ENCODE peak calls at places on chromosomes 16 and 17, in nine cellular contexts. One of them, this sample, is unnamed.

GRCh38 chr16:53207810-53208752 is 153.3 kb downstream of the CHD9 start:
- DNase-seq in choroid plexus epithelial cell: peak
- DNase-seq in smooth muscle cell of the brain vasculature: peak
- DNase-seq in heart right ventricle: peak
- DNase-seq in thoracic aorta: no peak
- DNase-seq in A549: peak
- DNase-seq in H1: peak
- DNase-seq in GM12878: peak
- DNase-seq in MG63: peak
- DNase-seq in this sample: no peak

GRCh38 chr17:48545539-48545938 is 630 bp upstream of the HOXB2 start:
- DNase-seq in choroid plexus epithelial cell: no peak
- DNase-seq in smooth muscle cell of the brain vasculature: no peak
- DNase-seq in heart right ventricle: no peak
- DNase-seq in thoracic aorta: no peak
- DNase-seq in A549: no peak
- DNase-seq in H1: no peak
- DNase-seq in GM12878: no peak
- DNase-seq in MG63: no peak
- DNase-seq in this sample: no peak

GRCh38 chr17:521561-522325 is 169.1 kb upstream of the RPH3AL start:
- DNase-seq in choroid plexus epithelial cell: peak
- DNase-seq in smooth muscle cell of the brain vasculature: no peak
- DNase-seq in heart right ventricle: no peak
- DNase-seq in thoracic aorta: no peak
- DNase-seq in A549: no peak
- DNase-seq in H1: no peak
- DNase-seq in GM12878: no peak
- DNase-seq in MG63: no peak
- DNase-seq in this sample: no peak

GRCh38 chr17:58289869-58290268 is 9.1 kb upstream of the MPO start:
- DNase-seq in choroid plexus epithelial cell: no peak
- DNase-seq in smooth muscle cell of the brain vasculature: no peak
- DNase-seq in heart right ventricle: no peak
- DNase-seq in thoracic aorta: no peak
- DNase-seq in A549: no peak
- DNase-seq in H1: no peak
- DNase-seq in GM12878: no peak
- DNase-seq in MG63: no peak
- DNase-seq in this sample: no peak

GRCh38 chr16:12942861-12943260 is 41.5 kb downstream of the SHISA9 start:
- DNase-seq in choroid plexus epithelial cell: no peak
- DNase-seq in smooth muscle cell of the brain vasculature: no peak
- DNase-seq in heart right ventricle: no peak
- DNase-seq in thoracic aorta: no peak
- DNase-seq in A549: no peak
- DNase-seq in H1: no peak
- DNase-seq in GM12878: no peak
- DNase-seq in MG63: no peak
- DNase-seq in this sample: no peak

GRCh38 chr16:14378131-14378551 is 251.9 kb downstream of the PARN start:
- DNase-seq in choroid plexus epithelial cell: peak
- DNase-seq in smooth muscle cell of the brain vasculature: no peak
- DNase-seq in heart right ventricle: no peak
- DNase-seq in thoracic aorta: no peak
- DNase-seq in A549: peak
- DNase-seq in H1: no peak
- DNase-seq in GM12878: no peak
- DNase-seq in MG63: no peak
- DNase-seq in this sample: no peak

GRCh38 chr16:10220942-10221341 is 38.7 kb upstream of the GRIN2A start:
- DNase-seq in choroid plexus epithelial cell: no peak
- DNase-seq in smooth muscle cell of the brain vasculature: no peak
- DNase-seq in heart right ventricle: no peak
- DNase-seq in thoracic aorta: no peak
- DNase-seq in A549: no peak
- DNase-seq in H1: no peak
- DNase-seq in GM12878: no peak
- DNase-seq in MG63: no peak
- DNase-seq in this sample: no peak

GRCh38 chr17:40602445-40603443 is 37.5 kb upstream of the CCR7 start:
- DNase-seq in choroid plexus epithelial cell: no peak
- DNase-seq in smooth muscle cell of the brain vasculature: no peak
- DNase-seq in heart right ventricle: no peak
- DNase-seq in thoracic aorta: no peak
- DNase-seq in A549: no peak
- DNase-seq in H1: no peak
- DNase-seq in GM12878: peak
- DNase-seq in MG63: no peak
- DNase-seq in this sample: peak

GRCh38 chr16:66905633-66906539 is 12.8 kb downstream of the CDH16 start:
- DNase-seq in choroid plexus epithelial cell: peak
- DNase-seq in smooth muscle cell of the brain vasculature: no peak
- DNase-seq in heart right ventricle: peak
- DNase-seq in thoracic aorta: no peak
- DNase-seq in A549: no peak
- DNase-seq in H1: no peak
- DNase-seq in GM12878: no peak
- DNase-seq in MG63: no peak
- DNase-seq in this sample: no peak

GRCh38 chr16:1158456-1159324 is 5.8 kb downstream of the CACNA1H start:
- DNase-seq in choroid plexus epithelial cell: no peak
- DNase-seq in smooth muscle cell of the brain vasculature: no peak
- DNase-seq in heart right ventricle: peak
- DNase-seq in thoracic aorta: no peak
- DNase-seq in A549: no peak
- DNase-seq in H1: no peak
- DNase-seq in GM12878: no peak
- DNase-seq in MG63: no peak
- DNase-seq in this sample: no peak